ENCODE peak calls at places on chromosomes 7 and 10, in ten cellular contexts. One of them, this sample, is unnamed.
A peak's percentile ranks its signal among the peaks of the same experiment; 100 is the strongest.

GRCh38 chr10:49606981-49607535 is 3.1 kb upstream of the SLC18A3 start:
- DNase-seq in HepG2: peak; percentile 33
- DNase-seq in transverse colon: peak; percentile 39
- DNase-seq in suprapubic skin: peak; percentile 54
- DNase-seq in SK-N-SH: no peak
- DNase-seq in H1: no peak
- DNase-seq in K562: peak; percentile 82
- DNase-seq in stomach: peak; percentile 39
- DNase-seq in GM12878: no peak
- DNase-seq in sigmoid colon: no peak
- DNase-seq in this sample: no peak

GRCh38 chr7:158123753-158124152 is 463.9 kb downstream of the PTPRN2 start:
- DNase-seq in HepG2: no peak
- DNase-seq in GM12878: no peak
- DNase-seq in stomach: peak; percentile 24
- DNase-seq in transverse colon: no peak
- DNase-seq in H1: no peak
- DNase-seq in sigmoid colon: peak; percentile 55
- DNase-seq in SK-N-SH: no peak
- DNase-seq in suprapubic skin: peak; percentile 26
- DNase-seq in K562: no peak
- DNase-seq in this sample: no peak

GRCh38 chr10:112880633-112881530 is 69.2 kb upstream of the TCF7L2 start:
- DNase-seq in GM12878: no peak
- DNase-seq in sigmoid colon: no peak
- DNase-seq in HepG2: no peak
- DNase-seq in SK-N-SH: no peak
- DNase-seq in stomach: no peak
- DNase-seq in K562: no peak
- DNase-seq in H1: no peak
- DNase-seq in transverse colon: no peak
- DNase-seq in suprapubic skin: no peak
- DNase-seq in this sample: no peak

GRCh38 chr7:50278120-50278519 is 26.4 kb upstream of the IKZF1 start:
- DNase-seq in HepG2: no peak
- DNase-seq in sigmoid colon: no peak
- DNase-seq in transverse colon: no peak
- DNase-seq in H1: no peak
- DNase-seq in SK-N-SH: no peak
- DNase-seq in suprapubic skin: no peak
- DNase-seq in K562: no peak
- DNase-seq in GM12878: no peak
- DNase-seq in stomach: no peak
- DNase-seq in this sample: no peak

GRCh38 chr7:43511029-43511428 is 71.9 kb upstream of the STK17A start:
- DNase-seq in HepG2: peak; percentile 49
- DNase-seq in SK-N-SH: no peak
- DNase-seq in stomach: no peak
- DNase-seq in H1: no peak
- DNase-seq in suprapubic skin: no peak
- DNase-seq in K562: peak; percentile 6
- DNase-seq in sigmoid colon: no peak
- DNase-seq in GM12878: no peak
- DNase-seq in transverse colon: no peak
- DNase-seq in this sample: no peak

GRCh38 chr10:18690541-18690940 is 31.3 kb downstream of the ARL5B start:
- DNase-seq in H1: no peak
- DNase-seq in suprapubic skin: no peak
- DNase-seq in stomach: no peak
- DNase-seq in sigmoid colon: no peak
- DNase-seq in transverse colon: no peak
- DNase-seq in SK-N-SH: no peak
- DNase-seq in HepG2: no peak
- DNase-seq in K562: no peak
- DNase-seq in GM12878: no peak
- DNase-seq in this sample: no peak

GRCh38 chr7:74615933-74616780 is 41.4 kb upstream of the GTF2I start:
- DNase-seq in stomach: no peak
- DNase-seq in HepG2: no peak
- DNase-seq in K562: no peak
- DNase-seq in SK-N-SH: no peak
- DNase-seq in suprapubic skin: no peak
- DNase-seq in H1: no peak
- DNase-seq in transverse colon: no peak
- DNase-seq in sigmoid colon: no peak
- DNase-seq in GM12878: no peak
- DNase-seq in this sample: no peak

GRCh38 chr10:72087392-72087968 is 871 bp downstream of the SPOCK2 start:
- DNase-seq in HepG2: no peak
- DNase-seq in GM12878: no peak
- DNase-seq in SK-N-SH: peak; percentile 68
- DNase-seq in K562: no peak
- DNase-seq in transverse colon: peak; percentile 39
- DNase-seq in suprapubic skin: no peak
- DNase-seq in sigmoid colon: no peak
- DNase-seq in stomach: no peak
- DNase-seq in H1: no peak
- DNase-seq in this sample: no peak

GRCh38 chr10:69655868-69656555 is 26.0 kb downstream of the FAM241B start:
- DNase-seq in stomach: no peak
- DNase-seq in K562: no peak
- DNase-seq in H1: no peak
- DNase-seq in GM12878: no peak
- DNase-seq in SK-N-SH: no peak
- DNase-seq in transverse colon: no peak
- DNase-seq in suprapubic skin: no peak
- DNase-seq in HepG2: no peak
- DNase-seq in sigmoid colon: no peak
- DNase-seq in this sample: no peak

GRCh38 chr10:86953747-86954680 is 3.4 kb downstream of the MMRN2 start:
- DNase-seq in suprapubic skin: peak; percentile 74
- DNase-seq in GM12878: no peak
- DNase-seq in stomach: no peak
- DNase-seq in transverse colon: no peak
- DNase-seq in H1: peak; percentile 88
- DNase-seq in K562: peak; percentile 93
- DNase-seq in sigmoid colon: peak; percentile 67
- DNase-seq in HepG2: no peak
- DNase-seq in SK-N-SH: no peak
- DNase-seq in this sample: no peak

GRCh38 chr10:80613466-80613865 is 75.8 kb downstream of the SH2D4B start:
- DNase-seq in K562: no peak
- DNase-seq in H1: no peak
- DNase-seq in SK-N-SH: no peak
- DNase-seq in stomach: no peak
- DNase-seq in sigmoid colon: no peak
- DNase-seq in suprapubic skin: no peak
- DNase-seq in transverse colon: no peak
- DNase-seq in HepG2: no peak
- DNase-seq in GM12878: no peak
- DNase-seq in this sample: no peak

GRCh38 chr10:80614576-80615416 is 77.1 kb downstream of the SH2D4B start:
- DNase-seq in SK-N-SH: no peak
- DNase-seq in stomach: no peak
- DNase-seq in transverse colon: no peak
- DNase-seq in sigmoid colon: no peak
- DNase-seq in H1: no peak
- DNase-seq in GM12878: no peak
- DNase-seq in suprapubic skin: no peak
- DNase-seq in HepG2: no peak
- DNase-seq in K562: no peak
- DNase-seq in this sample: no peak

GRCh38 chr10:80609331-80609730 is 71.6 kb downstream of the SH2D4B start:
- DNase-seq in SK-N-SH: no peak
- DNase-seq in K562: no peak
- DNase-seq in stomach: no peak
- DNase-seq in HepG2: no peak
- DNase-seq in GM12878: no peak
- DNase-seq in transverse colon: no peak
- DNase-seq in H1: no peak
- DNase-seq in suprapubic skin: no peak
- DNase-seq in sigmoid colon: no peak
- DNase-seq in this sample: no peak

GRCh38 chr10:80611481-80611880 is 73.8 kb downstream of the SH2D4B start:
- DNase-seq in HepG2: no peak
- DNase-seq in H1: no peak
- DNase-seq in sigmoid colon: no peak
- DNase-seq in stomach: no peak
- DNase-seq in suprapubic skin: no peak
- DNase-seq in transverse colon: no peak
- DNase-seq in GM12878: no peak
- DNase-seq in SK-N-SH: no peak
- DNase-seq in K562: no peak
- DNase-seq in this sample: no peak

DNA sequence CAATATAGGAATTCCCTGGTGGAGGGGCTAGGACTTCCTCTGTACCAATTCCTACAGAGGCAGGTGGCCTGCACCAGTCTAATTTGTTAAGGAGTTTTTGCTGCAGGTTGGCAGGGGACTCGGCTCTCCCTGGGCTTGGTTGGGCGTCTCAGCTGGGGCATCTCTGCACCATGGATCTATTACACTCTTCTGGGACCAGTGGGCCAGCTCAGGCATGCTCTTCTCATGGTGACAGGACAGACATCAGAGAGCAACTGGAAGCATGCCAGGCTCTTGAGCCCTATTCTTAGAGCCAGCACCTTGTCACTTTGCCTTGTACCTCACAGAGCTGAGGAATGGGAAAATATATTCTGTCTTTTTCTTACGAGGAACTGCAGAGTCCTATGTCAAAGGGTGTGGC is 74.6 kb downstream of the SH2D4B start:
- DNase-seq in K562: no peak
- DNase-seq in SK-N-SH: no peak
- DNase-seq in H1: no peak
- DNase-seq in suprapubic skin: no peak
- DNase-seq in GM12878: no peak
- DNase-seq in stomach: no peak
- DNase-seq in HepG2: no peak
- DNase-seq in sigmoid colon: no peak
- DNase-seq in transverse colon: no peak
- DNase-seq in this sample: no peak
- TF ChIP-seq POLR2AphosphoS5 in K562: no peak
- TF ChIP-seq POLR2AphosphoS5 in SK-N-SH: no peak
- TF ChIP-seq POLR2AphosphoS5 in H1: no peak
- TF ChIP-seq POLR2AphosphoS5 in suprapubic skin: no peak
- TF ChIP-seq POLR2AphosphoS5 in GM12878: no peak
- TF ChIP-seq POLR2AphosphoS5 in stomach: no peak
- TF ChIP-seq POLR2AphosphoS5 in HepG2: no peak
- TF ChIP-seq POLR2AphosphoS5 in sigmoid colon: no peak
- TF ChIP-seq POLR2AphosphoS5 in transverse colon: no peak
- TF ChIP-seq POLR2AphosphoS5 in this sample: no peak

GRCh38 chr10:122882798-122883197 is 3.4 kb upstream of the FAM24B start:
- DNase-seq in HepG2: no peak
- DNase-seq in transverse colon: no peak
- DNase-seq in stomach: no peak
- DNase-seq in sigmoid colon: no peak
- DNase-seq in SK-N-SH: peak; percentile 31
- DNase-seq in suprapubic skin: no peak
- DNase-seq in K562: peak; percentile 17
- DNase-seq in GM12878: no peak
- DNase-seq in H1: no peak
- DNase-seq in this sample: no peak
- TF ChIP-seq EP300 in HepG2: no peak
- TF ChIP-seq EP300 in transverse colon: no peak
- TF ChIP-seq EP300 in stomach: no peak
- TF ChIP-seq EP300 in sigmoid colon: no peak
- TF ChIP-seq EP300 in SK-N-SH: peak; percentile 12
- TF ChIP-seq EP300 in suprapubic skin: no peak
- TF ChIP-seq EP300 in K562: no peak
- TF ChIP-seq EP300 in GM12878: no peak
- TF ChIP-seq EP300 in H1: no peak
- TF ChIP-seq EP300 in this sample: no peak

GRCh38 chr10:103114876-103115275 is 78.2 kb downstream of the NT5C2 start:
- DNase-seq in GM12878: no peak
- DNase-seq in HepG2: no peak
- DNase-seq in SK-N-SH: no peak
- DNase-seq in stomach: no peak
- DNase-seq in transverse colon: no peak
- DNase-seq in sigmoid colon: no peak
- DNase-seq in K562: no peak
- DNase-seq in suprapubic skin: no peak
- DNase-seq in H1: no peak
- DNase-seq in this sample: no peak

GRCh38 chr10:103110407-103110806 is 82.7 kb downstream of the NT5C2 start:
- DNase-seq in stomach: no peak
- DNase-seq in HepG2: no peak
- DNase-seq in sigmoid colon: no peak
- DNase-seq in transverse colon: no peak
- DNase-seq in SK-N-SH: no peak
- DNase-seq in suprapubic skin: no peak
- DNase-seq in K562: no peak
- DNase-seq in GM12878: no peak
- DNase-seq in H1: no peak
- DNase-seq in this sample: no peak

GRCh38 chr10:103111918-103112877 is 80.9 kb downstream of the NT5C2 start:
- DNase-seq in stomach: no peak
- DNase-seq in suprapubic skin: no peak
- DNase-seq in H1: no peak
- DNase-seq in HepG2: no peak
- DNase-seq in transverse colon: no peak
- DNase-seq in SK-N-SH: no peak
- DNase-seq in GM12878: no peak
- DNase-seq in K562: no peak
- DNase-seq in sigmoid colon: no peak
- DNase-seq in this sample: no peak

GRCh38 chr10:103106556-103106955 is 86.5 kb downstream of the NT5C2 start:
- DNase-seq in sigmoid colon: no peak
- DNase-seq in GM12878: no peak
- DNase-seq in SK-N-SH: no peak
- DNase-seq in suprapubic skin: no peak
- DNase-seq in K562: no peak
- DNase-seq in stomach: no peak
- DNase-seq in transverse colon: no peak
- DNase-seq in H1: no peak
- DNase-seq in HepG2: no peak
- DNase-seq in this sample: no peak

GRCh38 chr10:103111031-103111917 is 81.8 kb downstream of the NT5C2 start:
- DNase-seq in HepG2: peak; percentile 15
- DNase-seq in transverse colon: no peak
- DNase-seq in suprapubic skin: no peak
- DNase-seq in stomach: no peak
- DNase-seq in H1: no peak
- DNase-seq in GM12878: peak; percentile 81
- DNase-seq in SK-N-SH: no peak
- DNase-seq in sigmoid colon: no peak
- DNase-seq in K562: no peak
- DNase-seq in this sample: no peak
- TF ChIP-seq POLR2AphosphoS5 in HepG2: no peak
- TF ChIP-seq POLR2AphosphoS5 in transverse colon: no peak
- TF ChIP-seq POLR2AphosphoS5 in suprapubic skin: no peak
- TF ChIP-seq POLR2AphosphoS5 in stomach: no peak
- TF ChIP-seq POLR2AphosphoS5 in H1: no peak
- TF ChIP-seq POLR2AphosphoS5 in GM12878: no peak
- TF ChIP-seq POLR2AphosphoS5 in SK-N-SH: no peak
- TF ChIP-seq POLR2AphosphoS5 in sigmoid colon: no peak
- TF ChIP-seq POLR2AphosphoS5 in K562: no peak
- TF ChIP-seq POLR2AphosphoS5 in this sample: peak; percentile 62

DNA sequence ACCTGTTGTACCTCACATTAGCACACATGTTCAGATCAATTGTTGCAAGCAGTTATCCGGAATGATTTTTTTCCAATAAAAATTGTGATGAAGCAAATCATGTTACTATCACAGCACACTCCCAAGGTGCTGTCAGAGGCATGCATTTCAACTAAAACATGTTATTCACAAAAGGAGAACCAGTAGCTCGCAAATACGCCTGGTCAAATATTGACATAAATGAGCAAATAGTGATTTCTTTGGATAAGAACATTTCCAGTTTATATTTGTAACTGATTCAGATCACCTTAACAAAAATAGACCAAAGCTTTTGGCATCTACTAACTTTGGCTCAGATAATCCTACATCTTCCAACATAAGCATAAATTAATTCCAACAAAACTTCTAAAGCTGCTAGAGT is 208.0 kb downstream of the SFMBT2 start:
- DNase-seq in suprapubic skin: no peak
- DNase-seq in transverse colon: no peak
- DNase-seq in GM12878: no peak
- DNase-seq in K562: no peak
- DNase-seq in sigmoid colon: no peak
- DNase-seq in H1: no peak
- DNase-seq in HepG2: no peak
- DNase-seq in stomach: no peak
- DNase-seq in SK-N-SH: no peak
- DNase-seq in this sample: no peak
- TF ChIP-seq EP300 in suprapubic skin: no peak
- TF ChIP-seq EP300 in transverse colon: no peak
- TF ChIP-seq EP300 in GM12878: no peak
- TF ChIP-seq EP300 in K562: no peak
- TF ChIP-seq EP300 in sigmoid colon: no peak
- TF ChIP-seq EP300 in H1: no peak
- TF ChIP-seq EP300 in HepG2: no peak
- TF ChIP-seq EP300 in stomach: no peak
- TF ChIP-seq EP300 in SK-N-SH: no peak
- TF ChIP-seq EP300 in this sample: no peak

This sample was measured in esophagus muscularis mucosa.